ENCODE peak calls at places on chromosomes 11 and 22, in seven cellular contexts. P, Q, L, O, E, C and Z are unnamed samples.

GRCh38 chr11:70519117-70519516 is 120.8 kb downstream of the CTTN start:
- DNase-seq in P (no peak), Q (no peak), L (no peak), O (no peak), E (no peak), C (no peak), Z (no peak)

GRCh38 chr22:27512283-27512761 is 289.2 kb downstream of the MN1 start:
- DNase-seq in P (peak; percentile 54), Q (peak; percentile 98), L (peak; percentile 62), O (peak; percentile 53), E (peak; percentile 79), C (no peak), Z (no peak)

GRCh38 chr11:94145916-94146315 is 17.3 kb downstream of the PANX1 start:
- DNase-seq in P (no peak), Q (no peak), L (no peak), O (no peak), E (no peak), C (no peak), Z (no peak)

GRCh38 chr11:126167476-126167875 is 44.0 kb downstream of the RPUSD4 start:
- DNase-seq in P (no peak), Q (no peak), L (no peak), O (no peak), E (no peak), C (no peak), Z (no peak)

GRCh38 chr11:102426000-102426399 is 26.6 kb downstream of the TMEM123 start:
- DNase-seq in P (no peak), Q (no peak), L (no peak), O (no peak), E (no peak), C (no peak), Z (no peak)

GRCh38 chr11:64841592-64842365 is 2.7 kb downstream of the CDC42BPG start:
- DNase-seq in P (no peak), Q (no peak), L (no peak), O (no peak), E (no peak), C (no peak), Z (peak; percentile 55)

GRCh38 chr11:133952199-133953190 is 4.3 kb downstream of the IGSF9B start:
- DNase-seq in P (no peak), Q (no peak), L (no peak), O (no peak), E (no peak), C (no peak), Z (no peak)

GRCh38 chr11:58788355-58789023 is 56.0 kb downstream of the GLYATL2 start:
- DNase-seq in P (peak; percentile 74), Q (peak; percentile 22), L (peak; percentile 63), O (peak; percentile 67), E (peak; percentile 66), C (peak; percentile 31), Z (peak; percentile 57)

GRCh38 chr22:49090061-49090852 is 737.4 kb downstream of the BRD1 start:
- DNase-seq in P (no peak), Q (no peak), L (no peak), O (no peak), E (no peak), C (no peak), Z (no peak)

GRCh38 chr11:15826826-15827225 is 529.5 kb downstream of the SOX6 start:
- DNase-seq in P (peak; percentile 35), Q (no peak), L (peak; percentile 56), O (peak; percentile 34), E (no peak), C (peak; percentile 73), Z (peak; percentile 86)

GRCh38 chr22:31659246-31659645 is 2.8 kb downstream of the PISD start:
- DNase-seq in P (no peak), Q (peak; percentile 22), L (no peak), O (no peak), E (no peak), C (no peak), Z (no peak)

GRCh38 chr11:122843281-122844150 is 5.2 kb downstream of the CRTAM start:
- DNase-seq in P (no peak), Q (no peak), L (peak; percentile 50), O (no peak), E (no peak), C (no peak), Z (no peak)

GRCh38 chr22:47160781-47161520 is 398.5 kb downstream of the TBC1D22A start:
- DNase-seq in P (no peak), Q (no peak), L (no peak), O (no peak), E (no peak), C (no peak), Z (no peak)

GRCh38 chr11:2548596-2548995 is 103.8 kb downstream of the KCNQ1 start:
- DNase-seq in P (no peak), Q (no peak), L (no peak), O (peak; percentile 4), E (no peak), C (no peak), Z (no peak)

GRCh38 chr11:18669211-18669593 is 29.4 kb upstream of the TMEM86A start:
- DNase-seq in P (no peak), Q (no peak), L (no peak), O (no peak), E (no peak), C (no peak), Z (no peak)

GRCh38 chr11:117884994-117885393 is 8.5 kb upstream of the FXYD6 start:
- DNase-seq in P (no peak), Q (peak; percentile 19), L (peak; percentile 69), O (no peak), E (no peak), C (no peak), Z (no peak)

GRCh38 chr11:69200331-69201047 is 44.8 kb downstream of the SMIM38 start:
- DNase-seq in P (no peak), Q (no peak), L (no peak), O (no peak), E (no peak), C (peak; percentile 24), Z (peak; percentile 61)

GRCh38 chr22:32204856-32205722 is at the start of gene RFPL2:
- DNase-seq in P (no peak), Q (peak; percentile 9), L (peak; percentile 90), O (peak; percentile 10), E (no peak), C (peak; percentile 69), Z (peak; percentile 94)

GRCh38 chr11:69947059-69947771 is 128.0 kb upstream of the FGF3 start:
- DNase-seq in P (no peak), Q (no peak), L (no peak), O (no peak), E (no peak), C (no peak), Z (no peak)

GRCh38 chr11:82858556-82859091 is 41.6 kb downstream of the PRCP start:
- DNase-seq in P (no peak), Q (peak; percentile 70), L (no peak), O (no peak), E (no peak), C (no peak), Z (no peak)

GRCh38 chr11:88363566-88364169 is 26.1 kb upstream of the CTSC start:
- DNase-seq in P (no peak), Q (peak; percentile 64), L (no peak), O (no peak), E (no peak), C (no peak), Z (no peak)

DNA sequence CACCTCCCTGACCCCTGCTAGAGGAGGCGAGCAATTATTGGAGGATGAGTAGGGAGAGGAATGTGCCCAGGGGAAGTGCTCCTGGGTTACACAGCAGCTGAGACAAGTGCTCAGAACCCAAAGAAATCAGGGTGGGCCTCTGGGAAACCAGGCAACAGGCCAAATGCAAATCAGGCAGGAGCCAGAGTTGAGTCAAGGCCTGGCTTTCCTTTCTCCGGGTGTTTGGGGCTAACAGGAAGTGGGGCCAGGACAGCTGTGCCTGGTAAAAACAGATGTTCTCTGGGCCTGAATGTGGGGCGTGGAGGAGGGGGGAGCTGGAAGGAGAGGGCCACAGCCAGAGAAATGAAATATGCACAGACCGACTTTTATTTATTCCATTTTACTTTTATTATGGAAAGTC is 22.0 kb downstream of the MFNG start:
- DNase-seq in P (no peak), Q (no peak), L (no peak), O (no peak), E (no peak), C (no peak), Z (no peak)
- H3K27me3 ChIP-seq in P (no peaks in the 10 kb centered on the region), Q (peaks cover 26% of the 10 kb centered on the region), L (no peaks in the 10 kb centered on the region), O (no peaks in the 10 kb centered on the region), E (peaks cover 82% of the 10 kb centered on the region), C (peaks cover 29% of the 10 kb centered on the region), Z (no peaks in the 10 kb centered on the region)

GRCh38 chr22:45550416-45550815 is 47.7 kb downstream of the FBLN1 start:
- DNase-seq in P (no peak), Q (no peak), L (peak; percentile 3), O (no peak), E (no peak), C (no peak), Z (no peak)

GRCh38 chr22:45548441-45548840 is 45.8 kb downstream of the FBLN1 start:
- DNase-seq in P (no peak), Q (no peak), L (peak; percentile 3), O (no peak), E (no peak), C (no peak), Z (no peak)

GRCh38 chr22:45550891-45551290 is 48.2 kb downstream of the FBLN1 start:
- DNase-seq in P (no peak), Q (no peak), L (no peak), O (no peak), E (no peak), C (no peak), Z (no peak)

GRCh38 chr22:45549739-45550138 is 47.1 kb downstream of the FBLN1 start:
- DNase-seq in P (no peak), Q (no peak), L (peak; percentile 13), O (no peak), E (no peak), C (no peak), Z (no peak)

DNA sequence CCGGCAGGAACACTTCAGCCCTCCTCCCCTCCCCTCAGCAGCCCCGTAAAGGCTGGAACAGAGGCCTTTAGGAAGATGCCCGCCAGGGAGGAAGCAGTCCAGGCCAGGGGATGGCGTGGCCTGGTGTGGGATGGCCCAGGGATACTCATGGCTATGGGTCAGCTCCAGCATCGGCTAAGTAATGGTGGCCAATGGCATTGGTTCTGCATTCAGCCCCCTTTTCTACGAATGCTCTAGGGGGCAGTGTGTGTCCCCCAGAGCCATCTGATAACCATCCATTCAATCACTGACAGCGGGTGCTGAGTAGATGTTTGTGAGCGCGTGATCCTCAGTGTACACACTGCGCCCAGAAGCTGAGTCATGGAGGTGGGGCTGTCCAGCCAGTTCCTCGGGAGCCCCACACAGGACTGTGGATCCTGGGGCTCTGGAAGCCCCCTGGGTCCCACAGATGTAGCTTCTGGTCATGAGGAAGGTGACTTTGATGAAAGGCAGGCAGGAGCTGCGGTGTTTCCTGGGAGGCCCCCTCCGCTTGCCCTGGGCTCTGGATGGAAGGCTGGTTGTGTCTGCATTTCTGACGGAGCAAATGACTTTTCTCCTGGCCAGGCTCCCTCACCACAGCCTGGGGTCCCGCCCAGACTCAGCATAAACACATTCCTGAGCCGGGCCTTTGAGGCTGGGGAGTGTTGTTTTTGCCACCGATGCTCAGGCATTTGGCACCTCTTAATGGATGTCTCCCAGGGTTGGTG is 46.5 kb downstream of the FBLN1 start:
- DNase-seq in P (no peak), Q (peak; percentile 90), L (peak; percentile 82), O (no peak), E (peak; percentile 46), C (no peak), Z (peak; percentile 14)
- H3K27me3 ChIP-seq in P (no peaks in the 10 kb centered on the region), Q (no peaks in the 10 kb centered on the region), L (no peaks in the 10 kb centered on the region), O (no peaks in the 10 kb centered on the region), E (peaks cover 1% of the 10 kb centered on the region), C (no peaks in the 10 kb centered on the region), Z (no peaks in the 10 kb centered on the region)

GRCh38 chr11:32164836-32165235 is 74.0 kb downstream of the RCN1 start:
- DNase-seq in P (no peak), Q (no peak), L (no peak), O (no peak), E (no peak), C (no peak), Z (no peak)
- H3K27me3 ChIP-seq in P (no peaks in the 10 kb centered on the region), Q (peaks cover 7% of the 10 kb centered on the region), L (no peaks in the 10 kb centered on the region), O (peaks cover 6% of the 10 kb centered on the region), E (peaks cover 5% of the 10 kb centered on the region), C (peaks cover 8% of the 10 kb centered on the region), Z (no peaks in the 10 kb centered on the region)

GRCh38 chr11:11668781-11669180 is 47.0 kb upstream of the GALNT18 start:
- DNase-seq in P (no peak), Q (no peak), L (no peak), O (no peak), E (no peak), C (no peak), Z (no peak)
- H3K27me3 ChIP-seq in P (no peaks in the 10 kb centered on the region), Q (peaks cover 19% of the 10 kb centered on the region), L (peaks cover 3% of the 10 kb centered on the region), O (no peaks in the 10 kb centered on the region), E (peaks cover 23% of the 10 kb centered on the region), C (peaks cover 3% of the 10 kb centered on the region), Z (no peaks in the 10 kb centered on the region)